ENCODE peak calls at places on chromosomes 5 and 9, in eight cellular contexts. One of them, this sample, is unnamed.

GRCh38 chr5:140611020-140611521 is 21.9 kb downstream of the CD14 start:
- DNase-seq in cardiac muscle cell: peak; percentile 75
- DNase-seq in effector memory CD4-positive, alpha-beta T cell: no peak
- DNase-seq in A549: no peak
- DNase-seq in activated naive CD4-positive, alpha-beta T cell treated with anti-CD3 and anti-CD28 coated beads, Interleukin-2, amount 10 ng/mL, durations not matched to agents 7 days and 5 days: no peak
- DNase-seq in foreskin fibroblast: no peak
- DNase-seq in left colon: no peak
- DNase-seq in AG04449: no peak
- DNase-seq in this sample: no peak

GRCh38 chr5:10854526-10855277 is 93.7 kb upstream of the DAP start:
- DNase-seq in cardiac muscle cell: peak; percentile 17
- DNase-seq in effector memory CD4-positive, alpha-beta T cell: no peak
- DNase-seq in A549: no peak
- DNase-seq in activated naive CD4-positive, alpha-beta T cell treated with anti-CD3 and anti-CD28 coated beads, Interleukin-2, amount 10 ng/mL, durations not matched to agents 7 days and 5 days: no peak
- DNase-seq in foreskin fibroblast: peak; percentile 38
- DNase-seq in left colon: peak; percentile 38
- DNase-seq in AG04449: no peak
- DNase-seq in this sample: no peak

GRCh38 chr5:101653996-101654395 is 642.1 kb downstream of the SLCO4C1 start:
- DNase-seq in cardiac muscle cell: no peak
- DNase-seq in effector memory CD4-positive, alpha-beta T cell: no peak
- DNase-seq in A549: peak; percentile 63
- DNase-seq in activated naive CD4-positive, alpha-beta T cell treated with anti-CD3 and anti-CD28 coated beads, Interleukin-2, amount 10 ng/mL, durations not matched to agents 7 days and 5 days: no peak
- DNase-seq in foreskin fibroblast: no peak
- DNase-seq in left colon: no peak
- DNase-seq in AG04449: no peak
- DNase-seq in this sample: no peak

GRCh38 chr9:120413121-120414048 is 166.6 kb downstream of the CDK5RAP2 start:
- DNase-seq in cardiac muscle cell: no peak
- DNase-seq in effector memory CD4-positive, alpha-beta T cell: no peak
- DNase-seq in A549: no peak
- DNase-seq in activated naive CD4-positive, alpha-beta T cell treated with anti-CD3 and anti-CD28 coated beads, Interleukin-2, amount 10 ng/mL, durations not matched to agents 7 days and 5 days: no peak
- DNase-seq in foreskin fibroblast: no peak
- DNase-seq in left colon: no peak
- DNase-seq in AG04449: no peak
- DNase-seq in this sample: no peak

GRCh38 chr9:70113403-70114022 is 69.9 kb downstream of the MAMDC2 start:
- DNase-seq in cardiac muscle cell: peak; percentile 79
- DNase-seq in effector memory CD4-positive, alpha-beta T cell: no peak
- DNase-seq in A549: peak; percentile 64
- DNase-seq in activated naive CD4-positive, alpha-beta T cell treated with anti-CD3 and anti-CD28 coated beads, Interleukin-2, amount 10 ng/mL, durations not matched to agents 7 days and 5 days: peak; percentile 40
- DNase-seq in foreskin fibroblast: peak; percentile 86
- DNase-seq in left colon: peak; percentile 29
- DNase-seq in AG04449: no peak
- DNase-seq in this sample: peak; percentile 30

GRCh38 chr5:33827885-33828284 is 63.9 kb downstream of the ADAMTS12 start:
- DNase-seq in cardiac muscle cell: peak; percentile 52
- DNase-seq in effector memory CD4-positive, alpha-beta T cell: no peak
- DNase-seq in A549: peak; percentile 22
- DNase-seq in activated naive CD4-positive, alpha-beta T cell treated with anti-CD3 and anti-CD28 coated beads, Interleukin-2, amount 10 ng/mL, durations not matched to agents 7 days and 5 days: no peak
- DNase-seq in foreskin fibroblast: peak; percentile 77
- DNase-seq in left colon: no peak
- DNase-seq in AG04449: no peak
- DNase-seq in this sample: no peak

GRCh38 chr9:97385626-97386264 is 26.2 kb upstream of the TDRD7 start:
- DNase-seq in cardiac muscle cell: no peak
- DNase-seq in effector memory CD4-positive, alpha-beta T cell: no peak
- DNase-seq in A549: no peak
- DNase-seq in activated naive CD4-positive, alpha-beta T cell treated with anti-CD3 and anti-CD28 coated beads, Interleukin-2, amount 10 ng/mL, durations not matched to agents 7 days and 5 days: no peak
- DNase-seq in foreskin fibroblast: no peak
- DNase-seq in left colon: no peak
- DNase-seq in AG04449: no peak
- DNase-seq in this sample: no peak

GRCh38 chr9:76926324-76926731 is 20.4 kb upstream of the PRUNE2 start:
- DNase-seq in cardiac muscle cell: peak; percentile 89
- DNase-seq in effector memory CD4-positive, alpha-beta T cell: no peak
- DNase-seq in A549: no peak
- DNase-seq in activated naive CD4-positive, alpha-beta T cell treated with anti-CD3 and anti-CD28 coated beads, Interleukin-2, amount 10 ng/mL, durations not matched to agents 7 days and 5 days: no peak
- DNase-seq in foreskin fibroblast: peak; percentile 93
- DNase-seq in left colon: no peak
- DNase-seq in AG04449: peak; percentile 91
- DNase-seq in this sample: no peak

GRCh38 chr9:130181645-130182044 is 9.4 kb downstream of the NCS1 start:
- DNase-seq in cardiac muscle cell: no peak
- DNase-seq in effector memory CD4-positive, alpha-beta T cell: no peak
- DNase-seq in A549: no peak
- DNase-seq in activated naive CD4-positive, alpha-beta T cell treated with anti-CD3 and anti-CD28 coated beads, Interleukin-2, amount 10 ng/mL, durations not matched to agents 7 days and 5 days: no peak
- DNase-seq in foreskin fibroblast: no peak
- DNase-seq in left colon: peak; percentile 92
- DNase-seq in AG04449: no peak
- DNase-seq in this sample: no peak

GRCh38 chr5:176851871-176852270 is 41.5 kb downstream of the UNC5A start:
- DNase-seq in cardiac muscle cell: no peak
- DNase-seq in effector memory CD4-positive, alpha-beta T cell: no peak
- DNase-seq in A549: no peak
- DNase-seq in activated naive CD4-positive, alpha-beta T cell treated with anti-CD3 and anti-CD28 coated beads, Interleukin-2, amount 10 ng/mL, durations not matched to agents 7 days and 5 days: no peak
- DNase-seq in foreskin fibroblast: no peak
- DNase-seq in left colon: no peak
- DNase-seq in AG04449: no peak
- DNase-seq in this sample: no peak

GRCh38 chr9:11038956-11039355 is 426.2 kb upstream of the PTPRD start:
- DNase-seq in cardiac muscle cell: no peak
- DNase-seq in effector memory CD4-positive, alpha-beta T cell: no peak
- DNase-seq in A549: no peak
- DNase-seq in activated naive CD4-positive, alpha-beta T cell treated with anti-CD3 and anti-CD28 coated beads, Interleukin-2, amount 10 ng/mL, durations not matched to agents 7 days and 5 days: no peak
- DNase-seq in foreskin fibroblast: no peak
- DNase-seq in left colon: no peak
- DNase-seq in AG04449: no peak
- DNase-seq in this sample: no peak

GRCh38 chr9:113988385-113988784 is 89.7 kb downstream of the AMBP start:
- DNase-seq in cardiac muscle cell: no peak
- DNase-seq in effector memory CD4-positive, alpha-beta T cell: no peak
- DNase-seq in A549: no peak
- DNase-seq in activated naive CD4-positive, alpha-beta T cell treated with anti-CD3 and anti-CD28 coated beads, Interleukin-2, amount 10 ng/mL, durations not matched to agents 7 days and 5 days: no peak
- DNase-seq in foreskin fibroblast: no peak
- DNase-seq in left colon: no peak
- DNase-seq in AG04449: no peak
- DNase-seq in this sample: no peak

GRCh38 chr5:84437673-84438315 is 53.1 kb upstream of the EDIL3 start:
- DNase-seq in cardiac muscle cell: peak; percentile 75
- DNase-seq in effector memory CD4-positive, alpha-beta T cell: no peak
- DNase-seq in A549: peak; percentile 8
- DNase-seq in activated naive CD4-positive, alpha-beta T cell treated with anti-CD3 and anti-CD28 coated beads, Interleukin-2, amount 10 ng/mL, durations not matched to agents 7 days and 5 days: no peak
- DNase-seq in foreskin fibroblast: peak; percentile 48
- DNase-seq in left colon: no peak
- DNase-seq in AG04449: peak; percentile 51
- DNase-seq in this sample: no peak

This sample was measured in DND-41.